ENCODE peak calls at places on chromosomes 12 and 14, in seven cellular contexts. X, A, Z, O, E, Q and L are unnamed samples.

GRCh38 chr14:24439257-24439656 is 3.3 kb downstream of the SDR39U1 start:
- DNase-seq in A (no peak), O (no peak), Q (no peak), E (no peak), X (no peak), Z (no peak), L (no peak)

GRCh38 chr14:96466918-96467317 is 35.3 kb upstream of the PAPOLA start:
- DNase-seq in O (no peak), Q (no peak), A (no peak), X (no peak), E (no peak), Z (no peak), L (no peak)

GRCh38 chr14:71155743-71156142 is 248.5 kb downstream of the PCNX1 start:
- DNase-seq in Z (no peak), Q (peak), E (no peak), O (no peak), X (no peak), A (no peak), L (no peak)

GRCh38 chr12:41917827-41918445 is 226.7 kb downstream of the GXYLT1 start:
- DNase-seq in Q (no peak), E (no peak), O (no peak), Z (no peak), X (no peak), A (no peak), L (no peak)

GRCh38 chr12:59737725-59738463 is 142.1 kb downstream of the SLC16A7 start:
- DNase-seq in X (no peak), E (no peak), O (no peak), A (no peak), Z (no peak), Q (no peak), L (no peak)

GRCh38 chr12:49288412-49288853 is 6.5 kb upstream of the PRPH start:
- DNase-seq in X (peak), E (no peak), Q (peak), Z (peak), O (peak), A (peak), L (peak)

GRCh38 chr12:98823012-98823411 is 177.9 kb downstream of the APAF1 start:
- DNase-seq in X (no peak), Z (no peak), E (no peak), O (no peak), A (no peak), Q (peak), L (peak)

GRCh38 chr12:13350946-13351345 is 154.4 kb downstream of the EMP1 start:
- DNase-seq in O (no peak), X (no peak), E (no peak), A (no peak), Z (no peak), Q (no peak), L (no peak)

GRCh38 chr12:89461649-89462612 is 62.7 kb downstream of the GALNT4 start:
- DNase-seq in A (peak), X (peak), E (no peak), Z (no peak), O (peak), Q (peak), L (peak)

GRCh38 chr14:97705976-97706375 is 908.8 kb downstream of the VRK1 start:
- DNase-seq in O (no peak), E (no peak), A (no peak), Z (no peak), Q (no peak), X (no peak), L (no peak)

GRCh38 chr12:124680863-124681778 is 113.7 kb upstream of the NCOR2 start:
- DNase-seq in Z (peak), X (peak), E (peak), O (peak), Q (peak), A (peak), L (no peak)

GRCh38 chr14:77151918-77152588 is 10.5 kb upstream of the ZDHHC22 start:
- DNase-seq in O (peak), X (no peak), E (no peak), Z (no peak), A (peak), Q (no peak), L (peak)

GRCh38 chr12:55721601-55722213 is 1.5 kb downstream of the RDH5 start:
- DNase-seq in E (no peak), Z (no peak), X (no peak), A (no peak), Q (no peak), O (no peak), L (no peak)

GRCh38 chr12:54936736-54937135 is 47.8 kb downstream of the TESPA1 start:
- DNase-seq in X (no peak), Z (no peak), A (no peak), E (no peak), O (no peak), Q (no peak), L (no peak)

GRCh38 chr12:49332441-49332861 is 4.5 kb downstream of the C1QL4 start:
- DNase-seq in E (no peak), A (no peak), Q (no peak), Z (no peak), O (no peak), X (no peak), L (no peak)

GRCh38 chr12:4540633-4541032 is 1.9 kb downstream of the RAD51AP1 start:
- DNase-seq in Z (no peak), X (no peak), Q (no peak), O (no peak), A (no peak), E (no peak), L (no peak)

GRCh38 chr12:106135075-106135474 is 3.7 kb downstream of the NUAK1 start:
- DNase-seq in Q (no peak), Z (no peak), A (no peak), O (no peak), X (no peak), E (no peak), L (no peak)

GRCh38 chr14:94390372-94391086 is 2.1 kb upstream of the SERPINA1 start:
- DNase-seq in A (no peak), E (no peak), O (no peak), Q (no peak), X (no peak), Z (no peak), L (peak)

GRCh38 chr12:1918081-1918874 is at the start of gene CACNA2D4:
- DNase-seq in A (no peak), X (no peak), Q (no peak), O (peak), E (no peak), Z (no peak), L (no peak)

DNA sequence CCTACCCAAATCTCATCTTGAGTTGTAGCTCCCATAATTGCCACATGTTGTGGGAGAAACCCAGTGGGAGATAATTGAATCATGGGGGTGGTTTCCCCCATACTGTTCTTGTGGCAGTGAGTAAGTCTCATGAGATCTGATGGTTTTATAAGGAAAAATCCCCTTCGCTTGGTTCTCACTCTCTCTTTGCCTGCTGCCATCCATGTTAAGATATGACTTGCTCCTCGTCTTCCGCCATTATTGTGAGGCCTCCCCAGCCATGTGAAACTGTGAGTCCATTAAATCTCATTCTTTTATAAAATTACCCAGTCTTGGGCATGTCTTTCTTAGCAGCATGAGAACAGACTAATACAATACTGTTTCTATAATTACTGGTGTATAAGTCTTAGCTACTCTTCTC is 6.5 kb upstream of the BCAT1 start:
- DNase-seq in Z (no peak), X (no peak), O (no peak), Q (no peak), A (no peak), E (no peak), L (no peak)
- TF ChIP-seq JUND in Z (no peak), X (no peak), O (no peak), Q (no peak), A (no peak), E (no peak), L (no peak)

GRCh38 chr12:94998322-94998721 is 5.2 kb downstream of the NDUFA12 start:
- DNase-seq in E (no peak), X (no peak), Z (no peak), O (no peak), A (no peak), Q (no peak), L (no peak)

GRCh38 chr12:94990222-94990621 is 13.3 kb downstream of the NDUFA12 start:
- DNase-seq in A (no peak), Z (peak), O (no peak), X (no peak), E (no peak), Q (no peak), L (no peak)

GRCh38 chr12:94997061-94997460 is 6.4 kb downstream of the NDUFA12 start:
- DNase-seq in Z (no peak), E (no peak), Q (no peak), X (no peak), O (no peak), A (no peak), L (no peak)

GRCh38 chr12:94997726-94998125 is 5.8 kb downstream of the NDUFA12 start:
- DNase-seq in Z (no peak), Q (no peak), A (no peak), X (no peak), O (no peak), E (no peak), L (no peak)

DNA sequence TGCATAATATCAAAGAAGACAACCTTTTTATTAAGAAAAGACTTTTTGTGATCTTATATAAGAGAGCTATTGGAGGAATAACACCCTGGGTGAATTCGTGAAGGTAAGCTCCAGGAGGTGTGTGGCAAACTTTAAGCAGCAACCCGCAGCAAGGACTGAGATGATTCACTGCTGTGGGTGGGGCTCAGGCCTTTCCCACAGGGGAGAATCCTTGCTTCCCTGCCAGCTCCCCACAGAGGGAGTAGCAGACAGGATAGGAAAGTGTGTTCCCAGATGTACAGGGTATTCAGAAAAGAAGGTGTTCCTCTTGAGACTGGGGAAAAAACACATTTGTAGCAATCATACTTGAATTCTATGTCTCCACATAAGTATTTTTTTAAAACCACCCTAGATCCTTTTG is 9.2 kb downstream of the NDUFA12 start:
- DNase-seq in O (no peak), A (peak), Z (no peak), Q (no peak), X (peak), E (no peak), L (no peak)
- TF ChIP-seq JUND in O (no peak), A (peak), Z (no peak), Q (no peak), X (no peak), E (no peak), L (no peak)

GRCh38 chr12:51012570-51013236 is 13.5 kb downstream of the SLC11A2 start:
- DNase-seq in Q (no peak), A (no peak), O (no peak), X (no peak), E (no peak), Z (no peak), L (no peak)

GRCh38 chr12:51008329-51008728 is 17.9 kb downstream of the SLC11A2 start:
- DNase-seq in Q (no peak), O (no peak), A (no peak), Z (no peak), X (no peak), E (no peak), L (no peak)

GRCh38 chr12:51011960-51012359 is 14.2 kb downstream of the SLC11A2 start:
- DNase-seq in Q (no peak), X (no peak), A (no peak), O (no peak), Z (no peak), E (no peak), L (no peak)

GRCh38 chr12:51005671-51006070 is 20.5 kb downstream of the SLC11A2 start:
- DNase-seq in O (no peak), Z (no peak), A (no peak), X (no peak), E (no peak), Q (no peak), L (peak)

GRCh38 chr12:51009038-51009437 is 17.1 kb downstream of the SLC11A2 start:
- DNase-seq in A (no peak), E (no peak), Q (no peak), O (no peak), Z (no peak), X (no peak), L (no peak)
- TF ChIP-seq JUND in A (no peak), E (no peak), Q (no peak), O (no peak), Z (no peak), X (no peak), L (no peak)

GRCh38 chr14:28599605-28600004 is 167.0 kb upstream of the FOXG1 start:
- DNase-seq in Q (no peak), X (no peak), Z (no peak), A (no peak), E (no peak), O (no peak), L (no peak)
- TF ChIP-seq JUND in Q (no peak), X (no peak), Z (no peak), A (no peak), E (no peak), O (no peak), L (no peak)

DNA sequence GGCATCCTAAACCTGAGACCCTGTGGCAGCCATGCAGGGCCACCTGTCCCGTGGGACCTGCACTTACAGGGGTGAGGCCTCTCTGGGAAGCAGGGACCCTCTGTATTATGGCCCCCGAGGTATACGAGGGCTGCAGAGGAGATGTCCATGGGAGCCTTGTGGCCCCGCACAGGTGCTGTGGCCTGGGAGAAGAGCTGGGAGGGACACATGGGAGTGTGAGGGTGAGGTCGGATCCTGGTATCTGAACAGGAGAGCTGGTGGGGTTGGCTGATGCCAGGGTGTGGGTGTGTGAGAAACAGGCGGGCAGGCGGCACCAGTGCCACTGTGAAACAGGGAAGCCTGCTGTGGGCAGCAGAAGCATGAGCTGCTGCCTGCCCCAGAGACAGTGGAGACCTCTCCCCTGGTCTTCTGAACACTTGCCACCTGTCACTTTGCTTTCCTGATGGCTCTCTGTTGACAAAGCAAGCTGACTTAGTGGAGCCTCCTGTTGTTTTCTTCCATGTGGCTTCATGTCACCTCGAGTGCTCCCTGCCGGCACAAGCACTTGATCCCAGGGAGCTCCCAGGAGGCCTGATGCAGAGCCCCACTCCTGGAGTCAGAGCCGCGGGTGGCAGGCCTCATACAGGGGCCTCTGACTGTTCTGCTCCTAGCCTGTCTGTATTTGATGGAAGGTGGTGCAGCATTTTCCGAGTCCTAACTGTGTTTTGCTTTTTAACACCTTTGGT is 19.8 kb upstream of the AMN start:
- DNase-seq in O (peak), X (no peak), A (no peak), E (no peak), Q (no peak), Z (no peak), L (no peak)
- TF ChIP-seq JUND in O (no peak), X (no peak), A (no peak), E (no peak), Q (no peak), Z (no peak), L (no peak)

DNA sequence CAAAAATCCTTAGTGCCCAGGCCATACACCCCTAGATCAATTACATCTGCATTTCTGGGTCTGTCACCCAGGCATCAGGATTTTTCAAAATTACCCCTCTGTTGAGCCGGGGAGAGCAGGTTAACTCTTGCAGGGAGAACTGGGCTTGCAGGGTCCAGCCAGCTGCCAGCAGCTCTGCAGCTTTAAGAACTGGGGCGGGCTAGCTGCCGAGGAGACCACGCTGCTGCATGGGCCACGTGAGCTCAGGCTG is at the start of gene DGLUCY:
- DNase-seq in X (no peak), Q (no peak), O (peak), Z (no peak), A (no peak), E (no peak), L (peak)
- TF ChIP-seq JUND in X (no peak), Q (no peak), O (no peak), Z (no peak), A (no peak), E (no peak), L (no peak)